ENCODE peak calls at places on chromosomes 4 and X, in four cellular contexts. O, L, Y and H are unnamed samples.

GRCh38 chr4:184978211-184978610 is 40.1 kb upstream of the HELT start:
- DNase-seq in L (no peak), Y (no peak), O (no peak), H (no peak)

GRCh38 chr4:8228319-8229250 is 29.5 kb downstream of the SH3TC1 start:
- DNase-seq in L (no peak), O (peak), Y (peak), H (peak)

GRCh38 chrX:52138830-52139544 is 45.7 kb upstream of the MAGED4 start:
- DNase-seq in Y (no peak), L (no peak), O (no peak), H (no peak)

GRCh38 chr4:10612476-10612875 is 72.1 kb downstream of the CLNK start:
- DNase-seq in L (no peak), O (no peak), Y (no peak), H (no peak)

GRCh38 chrX:151763711-151764110 is 29.2 kb downstream of the CNGA2 start:
- DNase-seq in L (no peak), O (no peak), Y (no peak), H (no peak)

GRCh38 chr4:148574941-148575340 is 132.7 kb upstream of the NR3C2 start:
- DNase-seq in L (no peak), O (no peak), Y (no peak), H (no peak)

GRCh38 chr4:53813991-53814390 is 222.7 kb upstream of the LNX1 start:
- DNase-seq in O (no peak), L (no peak), Y (no peak), H (no peak)

GRCh38 chrX:72158773-72159172 is 22.8 kb upstream of the PIN4 start:
- DNase-seq in L (no peak), Y (no peak), O (no peak), H (no peak)

GRCh38 chrX:1576201-1577101 is 15.0 kb upstream of the AKAP17A start:
- DNase-seq in Y (no peak), L (no peak), O (no peak), H (no peak)

GRCh38 chrX:36562986-36563385 is 445.2 kb upstream of the FAM47C start:
- DNase-seq in Y (no peak), L (no peak), O (no peak), H (no peak)

GRCh38 chrX:50812995-50813842 is 775 bp downstream of the SHROOM4 start:
- DNase-seq in O (peak), L (peak), Y (peak), H (no peak)

GRCh38 chr4:146522862-146523205 is 1.1 kb upstream of the SLC10A7 start:
- DNase-seq in L (no peak), O (no peak), Y (peak), H (peak)

GRCh38 chrX:102154900-102155805 is 624 bp downstream of the BEX5 start:
- DNase-seq in O (no peak), Y (peak), L (peak), H (no peak)

GRCh38 chr4:2796261-2797187 is 3.6 kb downstream of the SH3BP2 start:
- DNase-seq in Y (no peak), L (no peak), O (peak), H (no peak)

GRCh38 chr4:153485374-153485773 is 19.2 kb downstream of the TMEM131L start:
- DNase-seq in L (no peak), O (no peak), Y (peak), H (no peak)

GRCh38 chr4:139301821-139302611 is at the start of gene NDUFC1:
- DNase-seq in L (peak), O (peak), Y (peak), H (peak)

GRCh38 chrX:48909703-48910102 is 1.7 kb downstream of the SLC35A2 start:
- DNase-seq in Y (no peak), L (no peak), O (no peak), H (no peak)

GRCh38 chrX:14291626-14292025 is 237.7 kb upstream of the GLRA2 start:
- DNase-seq in O (no peak), L (no peak), Y (no peak), H (no peak)

GRCh38 chr4:80266267-80266901 is at the start of gene FGF5:
- DNase-seq in L (peak), O (peak), Y (peak), H (no peak)

GRCh38 chr4:138070816-138071215 is 171.3 kb downstream of the SLC7A11 start:
- DNase-seq in O (no peak), Y (no peak), L (no peak), H (no peak)

GRCh38 chrX:69237228-69237627 is 72.0 kb upstream of the PJA1 start:
- DNase-seq in Y (no peak), L (no peak), O (no peak), H (no peak)

GRCh38 chr4:142446965-142447474 is 399.1 kb downstream of the INPP4B start:
- DNase-seq in L (no peak), Y (no peak), O (no peak), H (no peak)